ENCODE peak calls at places on chromosomes 5 and 9, in ten cellular contexts. R is NCI-H1105 treated with DMSO at 0.1 percent for 48 hours, O is non-pigmented ciliary epithelial cell, U is stromal cell of bone marrow, S is T-helper 2 cell, G is heart right ventricle, E is posterior cingulate gyrus, H is T-helper 1 cell, J is globus pallidus, L is EL. N is an unnamed sample.

GRCh38 chr5:35926389-35927051 is 11.9 kb downstream of the CAPSL start:
- DNase-seq in R (peak), O (no peak), U (peak), S (no peak), G (no peak), E (no peak), H (peak), J (peak), L (peak), N (no peak)

GRCh38 chr5:170817195-170817594 is 33.7 kb downstream of the GABRP start:
- DNase-seq in R (no peak), O (no peak), U (no peak), S (no peak), G (no peak), E (no peak), H (no peak), J (no peak), L (no peak), N (no peak)

GRCh38 chr9:130356033-130356432 is 88.7 kb upstream of the ASS1 start:
- DNase-seq in R (no peak), O (no peak), U (no peak), S (no peak), G (no peak), E (no peak), H (no peak), J (no peak), L (no peak), N (peak)

GRCh38 chr5:33939863-33940262 is 3.7 kb downstream of the RXFP3 start:
- DNase-seq in R (no peak), O (peak), U (no peak), S (no peak), G (no peak), E (no peak), H (no peak), J (no peak), L (peak), N (no peak)

GRCh38 chr9:96646081-96646991 is 8.8 kb downstream of the PRXL2C start:
- DNase-seq in R (no peak), O (peak), U (peak), S (no peak), G (no peak), E (no peak), H (no peak), J (peak), L (peak), N (peak)

GRCh38 chr5:98911221-98912040 is 17.4 kb downstream of the CHD1 start:
- DNase-seq in R (no peak), O (no peak), U (no peak), S (no peak), G (no peak), E (no peak), H (no peak), J (no peak), L (no peak), N (no peak)

GRCh38 chr5:137563646-137564474 is 64.7 kb upstream of the SPOCK1 start:
- DNase-seq in R (peak), O (peak), U (peak), S (no peak), G (peak), E (no peak), H (no peak), J (peak), L (peak), N (no peak)

GRCh38 chr5:61328791-61329617 is 3.1 kb upstream of the ZSWIM6 start:
- DNase-seq in R (no peak), O (no peak), U (no peak), S (no peak), G (no peak), E (no peak), H (no peak), J (no peak), L (no peak), N (no peak)

GRCh38 chr9:26470287-26470686 is 422.3 kb downstream of the CAAP1 start:
- DNase-seq in R (no peak), O (no peak), U (no peak), S (no peak), G (no peak), E (no peak), H (no peak), J (no peak), L (no peak), N (no peak)

N was measured in left lung.